ENCODE peak calls at places on chromosomes 2 and 18, in five cellular contexts. One of them, this sample, is unnamed.

GRCh38 chr2:11746376-11746806 is at the start of gene LPIN1:
- DNase-seq in HepG2: peak; percentile 70
- DNase-seq in SK-N-SH: peak; percentile 99
- DNase-seq in K562: peak; percentile 92
- DNase-seq in GM12878: no peak
- DNase-seq in this sample: peak; percentile 91

GRCh38 chr2:39593439-39594393 is 72.0 kb upstream of the TMEM178A start:
- DNase-seq in HepG2: peak; percentile 56
- DNase-seq in SK-N-SH: no peak
- DNase-seq in K562: no peak
- DNase-seq in GM12878: no peak
- DNase-seq in this sample: peak; percentile 55

GRCh38 chr2:137208361-137208973 is 443.1 kb downstream of the THSD7B start:
- DNase-seq in HepG2: peak; percentile 13
- DNase-seq in SK-N-SH: no peak
- DNase-seq in K562: no peak
- DNase-seq in GM12878: no peak
- DNase-seq in this sample: no peak

GRCh38 chr2:70643715-70644114 is 90.1 kb upstream of the TGFA start:
- DNase-seq in HepG2: peak; percentile 27
- DNase-seq in SK-N-SH: peak; percentile 26
- DNase-seq in K562: peak; percentile 63
- DNase-seq in GM12878: no peak
- DNase-seq in this sample: peak; percentile 64

GRCh38 chr2:180322781-180323180 is 315.7 kb upstream of the CWC22 start:
- DNase-seq in HepG2: no peak
- DNase-seq in SK-N-SH: no peak
- DNase-seq in K562: no peak
- DNase-seq in GM12878: no peak
- DNase-seq in this sample: no peak

GRCh38 chr2:3075316-3075715 is 302.3 kb downstream of the EIPR1 start:
- DNase-seq in HepG2: no peak
- DNase-seq in SK-N-SH: no peak
- DNase-seq in K562: no peak
- DNase-seq in GM12878: no peak
- DNase-seq in this sample: no peak

GRCh38 chr18:33757037-33757436 is 179.0 kb downstream of the ASXL3 start:
- DNase-seq in HepG2: no peak
- DNase-seq in SK-N-SH: no peak
- DNase-seq in K562: no peak
- DNase-seq in GM12878: no peak
- DNase-seq in this sample: no peak

GRCh38 chr2:28565720-28566295 is 69.9 kb downstream of the PLB1 start:
- DNase-seq in HepG2: no peak
- DNase-seq in SK-N-SH: no peak
- DNase-seq in K562: no peak
- DNase-seq in GM12878: no peak
- DNase-seq in this sample: no peak

GRCh38 chr2:138752231-138752956 is 27.8 kb downstream of the NXPH2 start:
- DNase-seq in HepG2: no peak
- DNase-seq in SK-N-SH: no peak
- DNase-seq in K562: no peak
- DNase-seq in GM12878: no peak
- DNase-seq in this sample: no peak

GRCh38 chr2:46716806-46717732 is 198.5 kb downstream of the MCFD2 start:
- DNase-seq in HepG2: no peak
- DNase-seq in SK-N-SH: no peak
- DNase-seq in K562: no peak
- DNase-seq in GM12878: no peak
- DNase-seq in this sample: no peak

GRCh38 chr18:27206411-27206810 is 21.3 kb upstream of the CHST9 start:
- DNase-seq in HepG2: no peak
- DNase-seq in SK-N-SH: no peak
- DNase-seq in K562: no peak
- DNase-seq in GM12878: no peak
- DNase-seq in this sample: no peak

GRCh38 chr2:223414646-223415045 is 187.5 kb downstream of the SCG2 start:
- DNase-seq in HepG2: no peak
- DNase-seq in SK-N-SH: no peak
- DNase-seq in K562: no peak
- DNase-seq in GM12878: no peak
- DNase-seq in this sample: no peak

GRCh38 chr2:9830685-9831410 is 12.4 kb upstream of the TAF1B start:
- DNase-seq in HepG2: no peak
- DNase-seq in SK-N-SH: no peak
- DNase-seq in K562: no peak
- DNase-seq in GM12878: no peak
- DNase-seq in this sample: no peak

GRCh38 chr2:46351388-46352141 is 54.4 kb downstream of the EPAS1 start:
- DNase-seq in HepG2: no peak
- DNase-seq in SK-N-SH: no peak
- DNase-seq in K562: no peak
- DNase-seq in GM12878: no peak
- DNase-seq in this sample: no peak

GRCh38 chr18:27995770-27996502 is 181.0 kb downstream of the CDH2 start:
- DNase-seq in HepG2: no peak
- DNase-seq in SK-N-SH: no peak
- DNase-seq in K562: no peak
- DNase-seq in GM12878: no peak
- DNase-seq in this sample: no peak

GRCh38 chr2:10269291-10269690 is 33.4 kb upstream of the HPCAL1 start:
- DNase-seq in HepG2: no peak
- DNase-seq in SK-N-SH: no peak
- DNase-seq in K562: no peak
- DNase-seq in GM12878: no peak
- DNase-seq in this sample: no peak

GRCh38 chr18:13455960-13456471 is 237.5 kb downstream of the LDLRAD4 start:
- DNase-seq in HepG2: no peak
- DNase-seq in SK-N-SH: no peak
- DNase-seq in K562: no peak
- DNase-seq in GM12878: peak; percentile 32
- DNase-seq in this sample: no peak

GRCh38 chr2:158529379-158530110 is 72.8 kb downstream of the PKP4 start:
- DNase-seq in HepG2: no peak
- DNase-seq in SK-N-SH: no peak
- DNase-seq in K562: no peak
- DNase-seq in GM12878: no peak
- DNase-seq in this sample: no peak

GRCh38 chr2:127052068-127052770 is 54.7 kb downstream of the BIN1 start:
- DNase-seq in HepG2: no peak
- DNase-seq in SK-N-SH: peak; percentile 29
- DNase-seq in K562: no peak
- DNase-seq in GM12878: no peak
- DNase-seq in this sample: no peak

GRCh38 chr2:241242306-241242705 is 53.8 kb downstream of the ANO7 start:
- DNase-seq in HepG2: no peak
- DNase-seq in SK-N-SH: no peak
- DNase-seq in K562: no peak
- DNase-seq in GM12878: no peak
- DNase-seq in this sample: no peak

GRCh38 chr2:128978155-128978707 is 659.6 kb upstream of the HS6ST1 start:
- DNase-seq in HepG2: no peak
- DNase-seq in SK-N-SH: no peak
- DNase-seq in K562: no peak
- DNase-seq in GM12878: no peak
- DNase-seq in this sample: no peak

GRCh38 chr18:12121175-12122095 is 27.8 kb downstream of the ANKRD62 start:
- DNase-seq in HepG2: peak; percentile 16
- DNase-seq in SK-N-SH: no peak
- DNase-seq in K562: peak; percentile 15
- DNase-seq in GM12878: no peak
- DNase-seq in this sample: peak; percentile 9

GRCh38 chr2:45141883-45142866 is 132.9 kb upstream of the SIX2 start:
- DNase-seq in HepG2: no peak
- DNase-seq in SK-N-SH: no peak
- DNase-seq in K562: no peak
- DNase-seq in GM12878: no peak
- DNase-seq in this sample: no peak

GRCh38 chr2:71277536-71278103 is 50.7 kb upstream of the PAIP2B start:
- DNase-seq in HepG2: peak; percentile 31
- DNase-seq in SK-N-SH: peak; percentile 79
- DNase-seq in K562: peak; percentile 15
- DNase-seq in GM12878: no peak
- DNase-seq in this sample: peak; percentile 77

GRCh38 chr2:215236131-215236530 is 75.7 kb upstream of the ATIC start:
- DNase-seq in HepG2: peak; percentile 65
- DNase-seq in SK-N-SH: no peak
- DNase-seq in K562: no peak
- DNase-seq in GM12878: no peak
- DNase-seq in this sample: no peak

GRCh38 chr18:2654828-2655152 is 736 bp upstream of the SMCHD1 start:
- DNase-seq in HepG2: no peak
- DNase-seq in SK-N-SH: no peak
- DNase-seq in K562: no peak
- DNase-seq in GM12878: no peak
- DNase-seq in this sample: no peak

GRCh38 chr2:109724533-109725460 is 69.3 kb upstream of the RGPD5 start:
- DNase-seq in HepG2: no peak
- DNase-seq in SK-N-SH: no peak
- DNase-seq in K562: no peak
- DNase-seq in GM12878: no peak
- DNase-seq in this sample: no peak

GRCh38 chr2:98455494-98455976 is 10.9 kb downstream of the INPP4A start:
- DNase-seq in HepG2: no peak
- DNase-seq in SK-N-SH: no peak
- DNase-seq in K562: no peak
- DNase-seq in GM12878: peak; percentile 68
- DNase-seq in this sample: no peak

GRCh38 chr2:113848758-113849460 is 41.0 kb upstream of the ACTR3 start:
- DNase-seq in HepG2: peak; percentile 15
- DNase-seq in SK-N-SH: no peak
- DNase-seq in K562: no peak
- DNase-seq in GM12878: no peak
- DNase-seq in this sample: no peak

DNA sequence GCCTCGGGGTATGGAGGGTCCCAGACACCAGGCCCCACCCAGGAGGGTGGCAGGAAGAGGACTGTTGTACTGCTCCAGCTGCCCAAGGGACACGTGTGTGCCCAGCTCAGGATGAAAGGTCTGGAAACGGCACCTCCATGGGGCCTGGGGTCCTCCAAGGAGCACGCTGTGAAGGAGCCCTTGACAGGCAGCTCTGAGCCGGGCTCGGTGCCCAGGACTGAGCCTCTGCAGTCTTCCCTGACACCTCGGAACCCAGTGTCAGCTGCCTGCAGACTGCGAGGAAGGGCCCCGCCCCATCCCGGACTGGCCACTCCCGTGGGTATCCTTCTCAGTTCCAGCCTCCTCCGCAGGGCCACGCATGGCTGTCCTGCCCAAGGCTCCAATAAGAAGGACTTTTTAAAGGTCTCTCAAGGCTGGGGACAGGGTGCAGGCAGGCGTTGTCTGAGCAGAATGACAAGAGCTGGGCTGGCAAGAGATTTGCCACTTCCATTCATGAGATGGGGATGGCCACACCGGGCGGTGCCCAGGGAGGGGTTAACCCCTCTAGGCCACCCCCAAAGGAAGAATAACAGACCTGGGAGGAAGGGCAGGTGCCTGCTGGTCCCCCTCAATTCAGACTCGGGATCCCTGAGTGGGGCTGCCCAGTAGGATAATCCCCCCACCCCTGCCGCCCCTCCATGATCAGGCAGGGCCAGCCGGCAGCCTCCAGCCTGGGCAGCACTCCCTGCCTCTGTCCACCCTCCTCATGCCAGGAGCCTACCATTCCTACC is 8.9 kb downstream of the ECEL1 start:
- DNase-seq in HepG2: no peak
- DNase-seq in SK-N-SH: no peak
- DNase-seq in K562: no peak
- DNase-seq in GM12878: no peak
- DNase-seq in this sample: no peak
- TF ChIP-seq FOXM1 in HepG2: no peak
- TF ChIP-seq FOXM1 in SK-N-SH: no peak
- TF ChIP-seq FOXM1 in K562: no peak
- TF ChIP-seq FOXM1 in GM12878: no peak
- TF ChIP-seq FOXM1 in this sample: no peak

GRCh38 chr2:174465327-174465726 is 21.5 kb downstream of the GPR155 start:
- DNase-seq in HepG2: peak; percentile 32
- DNase-seq in SK-N-SH: no peak
- DNase-seq in K562: no peak
- DNase-seq in GM12878: no peak
- DNase-seq in this sample: peak; percentile 12
- TF ChIP-seq FOXM1 in HepG2: no peak
- TF ChIP-seq FOXM1 in SK-N-SH: no peak
- TF ChIP-seq FOXM1 in K562: no peak
- TF ChIP-seq FOXM1 in GM12878: no peak
- TF ChIP-seq FOXM1 in this sample: no peak

GRCh38 chr2:58923869-58924268 is 682.7 kb upstream of the FANCL start:
- DNase-seq in HepG2: no peak
- DNase-seq in SK-N-SH: no peak
- DNase-seq in K562: no peak
- DNase-seq in GM12878: no peak
- DNase-seq in this sample: no peak
- TF ChIP-seq FOXM1 in HepG2: no peak
- TF ChIP-seq FOXM1 in SK-N-SH: no peak
- TF ChIP-seq FOXM1 in K562: no peak
- TF ChIP-seq FOXM1 in GM12878: no peak
- TF ChIP-seq FOXM1 in this sample: no peak

GRCh38 chr2:48692292-48692691 is 63.2 kb downstream of the LHCGR start:
- DNase-seq in HepG2: no peak
- DNase-seq in SK-N-SH: no peak
- DNase-seq in K562: no peak
- DNase-seq in GM12878: no peak
- DNase-seq in this sample: no peak

GRCh38 chr2:48693066-48693465 is 62.5 kb downstream of the LHCGR start:
- DNase-seq in HepG2: no peak
- DNase-seq in SK-N-SH: no peak
- DNase-seq in K562: no peak
- DNase-seq in GM12878: no peak
- DNase-seq in this sample: no peak

GRCh38 chr2:48693645-48694044 is 61.9 kb downstream of the LHCGR start:
- DNase-seq in HepG2: no peak
- DNase-seq in SK-N-SH: no peak
- DNase-seq in K562: no peak
- DNase-seq in GM12878: no peak
- DNase-seq in this sample: no peak

GRCh38 chr2:48695991-48696390 is 59.5 kb downstream of the LHCGR start:
- DNase-seq in HepG2: no peak
- DNase-seq in SK-N-SH: no peak
- DNase-seq in K562: no peak
- DNase-seq in GM12878: no peak
- DNase-seq in this sample: no peak

DNA sequence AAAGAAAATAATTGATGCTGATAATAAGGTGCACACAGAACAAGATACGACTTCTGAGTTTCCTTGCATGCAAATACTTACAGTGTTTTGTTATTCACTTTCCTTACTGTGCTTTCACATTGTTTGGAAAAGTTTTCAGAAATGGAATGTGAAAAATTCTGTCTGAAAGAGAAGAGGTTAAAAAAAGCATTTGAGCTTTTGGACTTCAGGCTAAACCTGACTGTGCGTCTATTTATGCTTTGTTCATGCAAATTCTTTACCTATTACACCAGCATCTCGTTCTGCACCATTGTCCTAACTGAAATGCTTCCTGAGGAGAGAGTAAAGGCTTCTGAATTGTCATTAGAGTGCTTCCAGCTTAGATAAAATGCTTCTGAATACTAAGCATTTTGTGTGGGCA is 61.4 kb downstream of the LHCGR start:
- DNase-seq in HepG2: peak; percentile 27
- DNase-seq in SK-N-SH: no peak
- DNase-seq in K562: no peak
- DNase-seq in GM12878: no peak
- DNase-seq in this sample: no peak
- TF ChIP-seq FOXM1 in HepG2: no peak
- TF ChIP-seq FOXM1 in SK-N-SH: no peak
- TF ChIP-seq FOXM1 in K562: no peak
- TF ChIP-seq FOXM1 in GM12878: no peak
- TF ChIP-seq FOXM1 in this sample: no peak

GRCh38 chr2:205714058-205714776 is 31.9 kb downstream of the NRP2 start:
- DNase-seq in HepG2: no peak
- DNase-seq in SK-N-SH: no peak
- DNase-seq in K562: no peak
- DNase-seq in GM12878: peak; percentile 78
- DNase-seq in this sample: no peak
- TF ChIP-seq FOXM1 in HepG2: no peak
- TF ChIP-seq FOXM1 in SK-N-SH: no peak
- TF ChIP-seq FOXM1 in K562: no peak
- TF ChIP-seq FOXM1 in GM12878: peak; percentile 49
- TF ChIP-seq FOXM1 in this sample: no peak

This sample was measured in HEK293T.